ENCODE peak calls at places on chromosomes 3 and 15, in five cellular contexts. R is right cardiac atrium, Y is thoracic aorta, P is NCI-H1092, C is Kasumi-1. L is an unnamed sample.

GRCh38 chr15:90067181-90067952 is 34.9 kb downstream of the IDH2 start:
- DNase-seq in C (no peak), Y (no peak), P (no peak), R (no peak), L (no peak)

GRCh38 chr3:37858742-37859141 is 2.9 kb upstream of the CTDSPL start:
- DNase-seq in Y (no peak), R (no peak), P (no peak), C (no peak), L (no peak)

GRCh38 chr3:12180218-12180617 is 21.5 kb upstream of the TIMP4 start:
- DNase-seq in R (peak; percentile 73), C (no peak), Y (no peak), P (no peak), L (no peak)

GRCh38 chr15:61946778-61947177 is 113.5 kb downstream of the VPS13C start:
- DNase-seq in C (no peak), R (no peak), P (no peak), Y (no peak), L (no peak)

GRCh38 chr15:62899090-62899493 is 143.5 kb upstream of the TPM1 start:
- DNase-seq in Y (no peak), R (no peak), C (no peak), P (no peak), L (no peak)

GRCh38 chr15:89749951-89750559 is 994 bp downstream of the MESP1 start:
- DNase-seq in R (no peak), C (no peak), Y (no peak), P (peak; percentile 23), L (peak; percentile 21)

GRCh38 chr15:91552555-91552954 is 301.0 kb upstream of the SLCO3A1 start:
- DNase-seq in Y (no peak), P (no peak), R (no peak), C (no peak), L (no peak)

GRCh38 chr15:60553163-60553562 is 74.2 kb upstream of the ICE2 start:
- DNase-seq in P (no peak), C (no peak), R (no peak), Y (no peak), L (no peak)

GRCh38 chr15:29670945-29671307 is 151.3 kb downstream of the TJP1 start:
- DNase-seq in Y (no peak), C (no peak), R (no peak), P (no peak), L (no peak)

GRCh38 chr15:62994975-62995730 is 47.4 kb upstream of the TPM1 start:
- DNase-seq in P (no peak), Y (no peak), R (no peak), C (no peak), L (no peak)

GRCh38 chr3:70982700-70983140 is 600.8 kb downstream of the FOXP1 start:
- DNase-seq in R (peak; percentile 50), Y (peak; percentile 26), C (no peak), P (no peak), L (no peak)

GRCh38 chr15:79635897-79636596 is 203.9 kb downstream of the MINAR1 start:
- DNase-seq in R (no peak), P (no peak), Y (no peak), C (no peak), L (no peak)

GRCh38 chr3:187629711-187630110 is 40.5 kb downstream of the SST start:
- DNase-seq in C (no peak), Y (no peak), R (no peak), P (no peak), L (no peak)

GRCh38 chr3:56131976-56132590 is 336.2 kb downstream of the ERC2 start:
- DNase-seq in Y (no peak), R (no peak), P (no peak), C (peak; percentile 16), L (no peak)

GRCh38 chr3:8981700-8982099 is 18.4 kb upstream of the RAD18 start:
- DNase-seq in R (no peak), P (no peak), C (no peak), Y (no peak), L (no peak)

GRCh38 chr3:97121386-97121785 is 307.0 kb downstream of the EPHA6 start:
- DNase-seq in P (no peak), C (no peak), Y (no peak), R (no peak), L (no peak)

GRCh38 chr3:188734395-188734794 is 437.4 kb upstream of the TPRG1 start:
- DNase-seq in R (no peak), P (peak; percentile 79), C (no peak), Y (no peak), L (peak; percentile 82)

L was measured in NCI-H446.